ENCODE peak calls at places on chromosome 16, in eight cellular contexts. N is SK-N-SH, I is GM12878, M is HepG2, G is HCT116, W is HL-60, Y is K562, S is Panc1. E is an unnamed sample.

GRCh38 chr16:12146966-12147365 is 170.4 kb downstream of the SNX29 start:
- DNase-seq in W (no peak), G (no peak), I (no peak), M (no peak), Y (no peak), S (no peak), N (no peak), E (no peak)

GRCh38 chr16:23301251-23302044 is 654 bp upstream of the SCNN1B start:
- DNase-seq in S (no peak), I (no peak), M (no peak), G (no peak), Y (no peak), N (no peak), W (no peak), E (peak; percentile 59)

GRCh38 chr16:23385441-23385840 is 67.5 kb downstream of the COG7 start:
- DNase-seq in M (no peak), S (no peak), Y (no peak), G (no peak), I (no peak), N (no peak), W (no peak), E (no peak)

GRCh38 chr16:75087040-75087979 is 29.3 kb downstream of the LDHD start:
- DNase-seq in N (peak; percentile 36), W (peak; percentile 58), G (no peak), I (no peak), Y (peak; percentile 45), S (no peak), M (peak; percentile 60), E (no peak)

GRCh38 chr16:67562918-67563707 is 787 bp downstream of the CTCF start:
- DNase-seq in N (peak; percentile 76), S (no peak), I (no peak), W (peak; percentile 58), G (peak; percentile 24), M (peak; percentile 40), Y (peak; percentile 67), E (peak; percentile 74)

GRCh38 chr16:75821117-75821516 is 94.8 kb upstream of the CPHXL start:
- DNase-seq in S (no peak), Y (no peak), N (no peak), G (no peak), W (no peak), M (no peak), I (no peak), E (no peak)

GRCh38 chr16:3959148-3959547 is 78.6 kb upstream of the CREBBP start:
- DNase-seq in I (no peak), N (no peak), S (no peak), Y (no peak), G (no peak), M (no peak), W (no peak), E (no peak)

GRCh38 chr16:84460406-84461028 is 43.9 kb downstream of the MEAK7 start:
- DNase-seq in I (no peak), G (no peak), S (no peak), Y (no peak), N (no peak), M (no peak), W (no peak), E (no peak)

GRCh38 chr16:3954411-3954921 is 74.0 kb upstream of the CREBBP start:
- DNase-seq in N (no peak), S (no peak), M (peak; percentile 17), I (no peak), W (peak; percentile 23), Y (no peak), G (no peak), E (no peak)

GRCh38 chr16:380837-381787 is 666 bp downstream of the PGAP6 start:
- DNase-seq in M (no peak), S (no peak), N (peak; percentile 77), I (no peak), Y (peak; percentile 62), W (no peak), G (no peak), E (peak; percentile 59)

GRCh38 chr16:1940273-1941161 is 2.5 kb downstream of the MSRB1 start:
- DNase-seq in N (no peak), M (peak; percentile 87), I (no peak), W (peak; percentile 93), Y (no peak), G (no peak), S (no peak), E (no peak)

GRCh38 chr16:88045820-88046303 is 94.6 kb downstream of the BANP start:
- DNase-seq in W (no peak), G (no peak), S (no peak), I (peak; percentile 86), M (no peak), N (no peak), Y (no peak), E (no peak)

GRCh38 chr16:53692146-53692545 is 11.5 kb downstream of the RPGRIP1L start:
- DNase-seq in Y (no peak), S (no peak), I (no peak), N (no peak), G (no peak), M (no peak), W (no peak), E (peak; percentile 44)

GRCh38 chr16:66175580-66175979 is 190.9 kb upstream of the CDH5 start:
- DNase-seq in I (no peak), G (no peak), M (no peak), W (peak; percentile 29), Y (no peak), S (no peak), N (no peak), E (no peak)

GRCh38 chr16:1990336-1991134 is 765 bp downstream of the SYNGR3 start:
- DNase-seq in Y (peak; percentile 70), M (peak; percentile 34), S (no peak), W (no peak), I (no peak), G (no peak), N (peak; percentile 82), E (peak; percentile 89)

GRCh38 chr16:12546918-12547607 is 256.6 kb downstream of the CPPED1 start:
- DNase-seq in M (no peak), G (no peak), I (peak; percentile 89), Y (no peak), S (no peak), W (peak; percentile 21), N (no peak), E (no peak)

GRCh38 chr16:81888520-81889394 is 109.7 kb downstream of the PLCG2 start:
- DNase-seq in S (no peak), N (no peak), G (no peak), Y (no peak), M (peak; percentile 70), W (peak; percentile 26), I (no peak), E (no peak)

GRCh38 chr16:81883235-81883634 is 104.1 kb downstream of the PLCG2 start:
- DNase-seq in W (no peak), G (no peak), N (no peak), S (no peak), Y (no peak), I (no peak), M (no peak), E (no peak)

GRCh38 chr16:81882559-81882958 is 103.5 kb downstream of the PLCG2 start:
- DNase-seq in G (no peak), W (no peak), Y (no peak), N (no peak), M (no peak), I (no peak), S (no peak), E (no peak)

GRCh38 chr16:81889896-81890634 is 111.0 kb downstream of the PLCG2 start:
- DNase-seq in I (no peak), N (peak; percentile 70), S (peak; percentile 58), W (peak; percentile 69), G (peak; percentile 64), Y (peak; percentile 79), M (peak; percentile 70), E (peak; percentile 87)

DNA sequence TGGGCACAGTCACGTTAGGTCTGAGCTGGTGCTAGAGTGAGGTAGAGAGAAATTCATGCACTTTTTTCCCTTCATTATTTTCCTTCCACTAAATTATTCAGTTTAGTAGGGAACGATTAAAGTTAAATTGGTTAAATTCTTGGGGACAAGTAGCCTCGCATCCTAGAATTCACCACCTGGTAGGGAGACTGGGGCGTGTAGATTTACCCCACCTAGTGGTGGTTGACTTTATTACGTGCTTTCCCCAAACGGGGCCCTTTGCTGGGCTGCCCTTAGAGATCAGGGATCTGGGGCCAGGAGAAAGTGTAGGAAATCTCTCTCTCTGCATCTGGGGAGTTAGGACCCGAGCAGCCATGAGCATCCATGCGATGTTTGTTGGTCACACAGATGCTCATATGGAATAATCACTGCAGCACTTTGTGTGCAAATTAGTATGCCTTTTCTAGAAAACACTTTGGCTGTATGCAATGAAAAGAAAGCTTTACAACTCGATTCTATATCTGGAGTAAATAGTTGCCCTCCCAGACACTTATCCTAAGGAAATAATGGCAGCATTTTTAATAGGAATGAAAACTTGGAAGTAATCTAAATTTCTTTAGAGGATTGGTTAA is 107.0 kb downstream of the PLCG2 start:
- DNase-seq in N (peak; percentile 65), S (no peak), Y (peak; percentile 85), G (peak; percentile 40), M (peak; percentile 31), W (peak; percentile 42), I (no peak), E (peak; percentile 87)
- TF ChIP-seq REST in N (no peak), S (no peak), Y (no peak), G (no peak), M (no peak), W (no peak), I (no peak), E (no peak)

GRCh38 chr16:86485746-86486145 is 24.6 kb upstream of the FOXF1 start:
- DNase-seq in G (no peak), I (no peak), N (no peak), W (no peak), M (no peak), Y (no peak), S (no peak), E (no peak)
- H3K27me3 ChIP-seq in G (peaks cover 46% of the 10 kb centered on the region), I (peaks cover 1% of the 10 kb centered on the region), N (peaks cover 67% of the 10 kb centered on the region), W (no peaks in the 10 kb centered on the region), M (peaks cover 9% of the 10 kb centered on the region), Y (peaks cover 8% of the 10 kb centered on the region), S (peaks cover 7% of the 10 kb centered on the region), E (peaks cover 12% of the 10 kb centered on the region)

GRCh38 chr16:57432505-57432904 is 14.7 kb downstream of the CIAPIN1 start:
- DNase-seq in M (no peak), S (no peak), W (no peak), I (no peak), G (no peak), N (no peak), Y (no peak), E (no peak)

GRCh38 chr16:57435838-57436237 is 11.3 kb downstream of the CIAPIN1 start:
- DNase-seq in N (no peak), I (no peak), G (no peak), W (no peak), Y (no peak), M (no peak), S (no peak), E (no peak)

GRCh38 chr16:57430955-57431354 is 16.2 kb downstream of the CIAPIN1 start:
- DNase-seq in M (no peak), Y (no peak), G (no peak), S (no peak), W (peak; percentile 41), N (no peak), I (no peak), E (no peak)

GRCh38 chr16:57434003-57434402 is 13.2 kb downstream of the CIAPIN1 start:
- DNase-seq in W (no peak), M (no peak), N (no peak), Y (no peak), I (no peak), G (no peak), S (no peak), E (no peak)

GRCh38 chr16:57432989-57433388 is 14.2 kb downstream of the CIAPIN1 start:
- DNase-seq in M (no peak), S (no peak), W (no peak), G (no peak), Y (no peak), N (no peak), I (no peak), E (no peak)
- TF ChIP-seq REST in M (no peak), S (no peak), W (no peak), G (no peak), Y (no peak), N (no peak), I (no peak), E (no peak)

GRCh38 chr16:57690782-57691471 is 3.7 kb upstream of the DRC7 start:
- DNase-seq in Y (peak; percentile 65), M (no peak), S (no peak), G (no peak), I (no peak), N (no peak), W (peak; percentile 28), E (no peak)
- H3K27me3 ChIP-seq in Y (no peaks in the 10 kb centered on the region), M (no peaks in the 10 kb centered on the region), S (no peaks in the 10 kb centered on the region), G (no peaks in the 10 kb centered on the region), I (no peaks in the 10 kb centered on the region), N (no peaks in the 10 kb centered on the region), W (no peaks in the 10 kb centered on the region), E (no peaks in the 10 kb centered on the region)

E was measured in GM23338.